ENCODE peak calls at places on chromosomes 4 and X, in six cellular contexts. B is AML-193, Z is AG08396, U is RPMI8226, R is spleen, G is ecto neural progenitor cell. J is an unnamed sample.

GRCh38 chr4:6761540-6762243 is 20.8 kb upstream of the KIAA0232 start:
- DNase-seq in G (peak; percentile 43), R (peak; percentile 79), U (peak; percentile 59), B (no peak), Z (no peak), J (no peak)

GRCh38 chrX:96684339-96685204 is at the start of gene DIAPH2:
- DNase-seq in G (peak; percentile 88), Z (peak; percentile 66), U (peak; percentile 75), R (peak; percentile 94), B (peak; percentile 78), J (peak; percentile 7)

GRCh38 chr4:28287837-28288236 is 1427.2 kb downstream of the STIM2 start:
- DNase-seq in Z (peak; percentile 64), B (no peak), U (no peak), R (no peak), G (no peak), J (no peak)

GRCh38 chr4:7295201-7295916 is 103.0 kb downstream of the SORCS2 start:
- DNase-seq in Z (no peak), R (no peak), G (no peak), U (no peak), B (no peak), J (peak; percentile 81)

GRCh38 chrX:139560221-139560620 is 29.7 kb downstream of the F9 start:
- DNase-seq in Z (no peak), U (no peak), B (no peak), R (no peak), G (no peak), J (no peak)

GRCh38 chrX:17355976-17356375 is 19.0 kb upstream of the NHS start:
- DNase-seq in B (no peak), R (no peak), Z (no peak), U (no peak), G (no peak), J (no peak)

GRCh38 chr4:35511851-35512250 is 732.5 kb downstream of the ARAP2 start:
- DNase-seq in G (no peak), Z (no peak), B (no peak), R (no peak), U (no peak), J (no peak)

GRCh38 chr4:2958446-2958845 is 4.8 kb downstream of the NOP14 start:
- DNase-seq in G (no peak), B (no peak), R (no peak), U (no peak), Z (no peak), J (no peak)

GRCh38 chrX:124093222-124093621 is 131.7 kb downstream of the STAG2 start:
- DNase-seq in U (no peak), Z (no peak), G (no peak), B (no peak), R (no peak), J (no peak)

GRCh38 chrX:17527135-17527701 is 152.2 kb downstream of the NHS start:
- DNase-seq in Z (no peak), U (no peak), G (no peak), B (peak; percentile 40), R (no peak), J (peak; percentile 3)

GRCh38 chr4:3829954-3830773 is 64.0 kb downstream of the ADRA2C start:
- DNase-seq in U (no peak), Z (no peak), G (peak; percentile 89), B (no peak), R (no peak), J (no peak)

GRCh38 chr4:71814433-71814832 is 30.6 kb upstream of the GC start:
- DNase-seq in G (no peak), U (no peak), R (no peak), B (no peak), Z (no peak), J (no peak)